ENCODE peak calls at places on chromosome 11, in seven cellular contexts. V is kidney epithelial cell, L is psoas muscle, N is left ventricle myocardium inferior, B is AG04450, H is stomach, Q is keratinocyte. A is an unnamed sample.

GRCh38 chr11:95924414-95924760 is 480 bp upstream of the MTMR2 start:
- DNase-seq in N (no peak), H (no peak), V (no peak), L (no peak), Q (no peak), B (no peak), A (no peak)

GRCh38 chr11:59429924-59430516 is 3.8 kb upstream of the OR5A2 start:
- DNase-seq in B (peak), L (no peak), H (no peak), V (peak), N (no peak), Q (peak), A (no peak)

GRCh38 chr11:75966546-75967287 is 151.7 kb downstream of the UVRAG start:
- DNase-seq in H (no peak), V (no peak), B (peak), N (no peak), L (no peak), Q (peak), A (no peak)

GRCh38 chr11:130400793-130401483 is 27.5 kb downstream of the ADAMTS8 start:
- DNase-seq in N (no peak), Q (no peak), L (no peak), V (no peak), B (peak), H (no peak), A (no peak)

GRCh38 chr11:128757235-128757711 is 63.4 kb downstream of the FLI1 start:
- DNase-seq in B (no peak), V (no peak), L (no peak), N (no peak), Q (no peak), H (no peak), A (no peak)

GRCh38 chr11:64056213-64056785 is 20.6 kb downstream of the FLRT1 start:
- DNase-seq in N (no peak), H (no peak), Q (no peak), L (no peak), V (no peak), B (no peak), A (no peak)

GRCh38 chr11:20873054-20873453 is 203.7 kb downstream of the NELL1 start:
- DNase-seq in N (no peak), V (no peak), Q (no peak), H (no peak), L (no peak), B (no peak), A (no peak)

GRCh38 chr11:33701831-33702230 is 1.2 kb upstream of the C11orf91 start:
- DNase-seq in N (no peak), L (no peak), B (no peak), Q (no peak), H (peak), V (no peak), A (peak)

GRCh38 chr11:111976614-111977140 is 39.5 kb downstream of the DIXDC1 start:
- DNase-seq in N (no peak), Q (peak), B (no peak), L (no peak), H (no peak), V (no peak), A (no peak)

GRCh38 chr11:67632175-67632981 is 2.6 kb upstream of the NUDT8 start:
- DNase-seq in Q (no peak), N (peak), B (no peak), L (no peak), V (no peak), H (peak), A (no peak)

GRCh38 chr11:32426192-32426591 is 9.1 kb downstream of the WT1 start:
- DNase-seq in H (no peak), V (no peak), N (no peak), L (no peak), B (no peak), Q (no peak), A (no peak)

GRCh38 chr11:132365650-132366049 is 995.2 kb downstream of the NTM start:
- DNase-seq in L (no peak), Q (no peak), N (no peak), H (no peak), V (no peak), B (no peak), A (no peak)

GRCh38 chr11:27183672-27184457 is 143.2 kb downstream of the BBOX1 start:
- DNase-seq in V (no peak), Q (no peak), L (no peak), N (no peak), B (peak), H (peak), A (no peak)

GRCh38 chr11:130706572-130706971 is 209.7 kb downstream of the SNX19 start:
- DNase-seq in V (no peak), B (no peak), N (no peak), Q (no peak), L (no peak), H (no peak), A (no peak)

GRCh38 chr11:79047356-79047755 is 393.5 kb downstream of the TENM4 start:
- DNase-seq in V (no peak), N (no peak), H (no peak), Q (no peak), B (no peak), L (no peak), A (no peak)

GRCh38 chr11:832529-833113 is at the start of gene CD151:
- DNase-seq in Q (no peak), H (peak), L (peak), V (no peak), N (peak), B (no peak), A (no peak)
- TF ChIP-seq CTCF in Q (no peak), H (no peak), L (peak), V (no peak), N (no peak), B (no peak), A (no peak)

GRCh38 chr11:35711173-35711910 is 48.8 kb downstream of the TRIM44 start:
- DNase-seq in Q (no peak), N (no peak), H (no peak), V (no peak), L (no peak), B (no peak), A (no peak)
- TF ChIP-seq CTCF in Q (no peak), N (peak), H (no peak), V (no peak), L (no peak), B (peak), A (peak)

GRCh38 chr11:70700453-70700852 is 302.1 kb downstream of the CTTN start:
- DNase-seq in L (no peak), V (no peak), B (no peak), H (no peak), Q (no peak), N (no peak), A (no peak)
- TF ChIP-seq CTCF in L (no peak), V (no peak), B (no peak), H (no peak), Q (no peak), N (no peak), A (no peak)

DNA sequence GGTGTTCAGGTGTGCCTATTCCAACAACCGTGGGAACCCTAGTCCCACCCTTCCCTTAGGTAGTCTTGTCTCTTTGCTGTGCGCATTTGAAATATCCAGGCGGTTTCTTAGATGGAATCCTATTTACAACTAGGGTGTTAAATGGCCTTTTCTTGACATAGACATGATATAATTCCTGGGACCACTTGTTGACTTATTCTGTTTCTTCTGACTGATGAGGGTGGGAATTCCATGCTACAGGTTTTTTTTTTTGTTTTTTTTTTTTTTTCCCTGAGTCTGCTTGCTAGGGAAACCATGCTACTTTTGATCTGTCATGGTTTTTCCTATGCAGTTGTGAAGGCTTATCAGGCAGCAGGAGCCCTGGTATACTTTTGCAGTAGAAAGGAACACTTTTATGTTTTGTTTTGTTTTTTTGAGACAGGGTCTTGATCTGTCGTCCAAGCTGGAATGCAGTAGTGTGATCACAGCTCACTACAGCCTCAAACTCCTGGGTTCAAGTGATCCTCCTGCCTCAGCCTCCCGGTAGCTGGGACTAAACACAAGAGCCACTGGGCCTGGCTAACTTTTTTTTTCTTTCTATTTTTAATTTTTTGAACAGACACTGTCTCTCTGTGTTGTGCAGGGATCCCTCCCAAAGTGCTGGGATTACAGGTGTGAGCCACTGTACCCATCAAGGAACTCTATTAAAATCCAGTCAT is 1.5 kb downstream of the STIM1 start:
- DNase-seq in L (no peak), Q (no peak), V (no peak), B (no peak), N (no peak), H (no peak), A (no peak)
- TF ChIP-seq CTCF in L (no peak), Q (no peak), V (no peak), B (no peak), N (no peak), H (no peak), A (no peak)

GRCh38 chr11:43984519-43985385 is 42.3 kb downstream of the C11orf96 start:
- DNase-seq in B (no peak), L (no peak), V (peak), Q (no peak), H (peak), N (no peak), A (no peak)
- TF ChIP-seq CTCF in B (no peak), L (no peak), V (no peak), Q (no peak), H (no peak), N (no peak), A (no peak)

GRCh38 chr11:8765294-8765693 is 82.7 kb downstream of the RPL27A start:
- DNase-seq in Q (no peak), H (no peak), B (peak), V (no peak), N (no peak), L (no peak), A (no peak)

GRCh38 chr11:8766993-8767374 is 84.4 kb downstream of the RPL27A start:
- DNase-seq in H (no peak), N (no peak), V (no peak), L (no peak), B (no peak), Q (no peak), A (no peak)

GRCh38 chr11:8767466-8768142 is 85.0 kb downstream of the RPL27A start:
- DNase-seq in V (no peak), N (no peak), B (no peak), L (no peak), Q (no peak), H (peak), A (no peak)

GRCh38 chr11:8768625-8769333 is 86.2 kb downstream of the RPL27A start:
- DNase-seq in H (peak), V (no peak), B (no peak), Q (no peak), N (peak), L (no peak), A (peak)

DNA sequence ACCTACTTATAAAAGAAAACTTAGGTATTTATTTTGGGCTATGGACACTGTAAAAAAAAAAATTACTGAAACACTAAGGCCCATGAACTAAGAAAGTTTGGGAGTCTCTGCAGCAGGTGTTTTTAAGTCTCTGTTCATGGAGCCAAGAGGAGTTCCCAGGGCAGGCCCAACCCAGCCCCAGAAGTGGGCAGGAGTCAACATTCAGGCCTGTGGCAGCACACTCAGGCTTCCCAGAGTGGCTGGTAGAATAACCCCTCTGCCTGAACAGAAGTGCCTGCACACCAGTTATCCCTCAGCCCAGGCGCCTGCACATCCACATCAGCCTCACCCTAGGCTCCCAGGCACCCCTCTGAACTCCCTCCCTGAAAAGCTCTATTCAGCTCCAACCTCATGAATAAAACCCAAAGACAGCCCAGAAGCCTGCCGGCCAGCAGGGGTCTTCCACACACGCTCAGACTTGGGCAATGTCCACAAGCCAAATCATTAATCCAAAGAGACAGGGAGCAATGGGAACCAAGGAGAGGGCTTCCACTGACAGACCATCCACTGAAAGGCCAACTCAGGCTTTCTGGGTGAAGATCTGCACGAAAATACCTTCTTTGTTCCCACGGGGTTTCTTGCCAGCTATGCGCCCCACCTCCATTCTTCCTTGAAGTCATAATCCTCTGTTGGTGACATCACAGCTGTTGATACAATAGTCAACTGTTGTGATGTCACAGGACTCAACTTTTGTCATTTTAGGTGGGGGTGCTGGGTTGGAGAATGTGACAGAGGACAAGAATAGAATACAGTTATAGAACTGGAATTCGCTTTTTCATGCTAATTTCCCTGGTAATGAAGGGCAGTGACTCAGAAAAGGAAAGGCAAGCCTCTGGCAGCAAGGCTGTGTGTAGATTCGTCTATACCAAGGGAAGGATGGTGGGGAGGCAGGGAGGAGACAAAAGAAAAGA is 83.7 kb downstream of the RPL27A start:
- DNase-seq in H (peak), L (no peak), V (no peak), N (no peak), Q (no peak), B (no peak), A (no peak)
- TF ChIP-seq CTCF in H (no peak), L (no peak), V (no peak), N (no peak), Q (no peak), B (no peak), A (peak)

GRCh38 chr11:119041821-119042514 is 11.3 kb upstream of the SLC37A4 start:
- DNase-seq in B (no peak), Q (no peak), V (no peak), N (no peak), H (no peak), L (no peak), A (no peak)

GRCh38 chr11:119047205-119047604 is 9.8 kb downstream of the HYOU1 start:
- DNase-seq in L (no peak), Q (no peak), V (no peak), N (no peak), H (no peak), B (no peak), A (no peak)

GRCh38 chr11:119048644-119049043 is 8.4 kb downstream of the HYOU1 start:
- DNase-seq in H (no peak), N (no peak), B (no peak), Q (no peak), L (no peak), V (no peak), A (no peak)

GRCh38 chr11:119046489-119046888 is 10.5 kb downstream of the HYOU1 start:
- DNase-seq in Q (no peak), L (no peak), N (no peak), B (no peak), V (no peak), H (no peak), A (no peak)

GRCh38 chr11:119044708-119045107 is 12.3 kb downstream of the HYOU1 start:
- DNase-seq in Q (no peak), H (no peak), B (no peak), V (no peak), N (no peak), L (no peak), A (no peak)
- TF ChIP-seq CTCF in Q (peak), H (no peak), B (peak), V (peak), N (no peak), L (no peak), A (peak)

GRCh38 chr11:30041171-30041570 is 24.3 kb upstream of the KCNA4 start:
- DNase-seq in Q (no peak), H (no peak), B (no peak), N (no peak), V (no peak), L (no peak), A (no peak)

GRCh38 chr11:30049214-30049613 is 32.4 kb upstream of the KCNA4 start:
- DNase-seq in L (no peak), B (no peak), N (no peak), Q (no peak), V (no peak), H (no peak), A (no peak)

GRCh38 chr11:30045144-30045543 is 28.3 kb upstream of the KCNA4 start:
- DNase-seq in H (no peak), N (no peak), Q (no peak), B (no peak), L (no peak), V (no peak), A (no peak)

DNA sequence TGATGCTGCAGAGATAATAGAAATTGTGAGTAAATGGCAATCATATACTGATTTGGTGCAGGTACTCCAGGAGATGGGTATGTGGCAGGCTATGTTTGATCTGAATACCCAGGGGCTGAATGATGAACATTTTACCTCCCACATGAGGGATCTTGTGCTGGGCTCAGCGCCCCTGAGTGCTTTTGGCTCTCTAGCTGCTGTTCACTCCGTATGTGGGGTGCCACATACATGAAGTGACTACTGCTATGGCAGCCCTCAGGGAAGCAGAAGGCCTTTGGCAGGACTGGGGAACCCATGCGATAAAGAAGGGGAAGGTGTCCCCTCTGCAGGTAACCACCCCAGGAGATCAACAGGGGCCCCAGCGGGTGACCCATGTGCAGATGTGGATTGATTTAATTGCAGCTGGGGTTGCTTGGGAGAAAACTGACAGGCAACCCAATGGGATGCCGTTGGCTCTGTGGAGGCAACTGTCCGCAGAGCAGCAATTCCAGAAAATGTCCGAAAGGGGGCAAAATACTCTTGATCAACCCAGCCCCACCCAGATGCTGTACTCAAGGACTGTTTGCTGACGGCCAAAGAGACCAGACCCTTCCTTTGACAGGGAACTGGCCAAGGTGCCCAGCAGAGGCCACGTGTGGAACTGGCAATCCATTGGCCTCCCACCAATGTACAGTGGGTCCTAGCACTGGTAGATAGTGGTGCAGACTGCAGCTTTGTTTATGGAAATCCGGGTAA is 29.5 kb upstream of the KCNA4 start:
- DNase-seq in L (no peak), Q (no peak), B (no peak), H (no peak), N (no peak), V (no peak), A (no peak)
- TF ChIP-seq CTCF in L (no peak), Q (no peak), B (no peak), H (no peak), N (no peak), V (no peak), A (no peak)

GRCh38 chr11:72012897-72013721 is 14.4 kb downstream of the IL18BP start:
- DNase-seq in Q (peak), N (peak), L (peak), H (peak), B (no peak), V (no peak), A (no peak)

GRCh38 chr11:72014761-72015320 is 16.1 kb downstream of the IL18BP start:
- DNase-seq in Q (no peak), N (no peak), V (no peak), B (no peak), L (no peak), H (no peak), A (no peak)

GRCh38 chr11:72013765-72014711 is 15.3 kb downstream of the IL18BP start:
- DNase-seq in N (no peak), Q (no peak), V (no peak), H (no peak), L (no peak), B (no peak), A (no peak)

GRCh38 chr11:72012091-72012630 is 13.5 kb downstream of the IL18BP start:
- DNase-seq in Q (no peak), L (no peak), N (no peak), V (no peak), B (no peak), H (no peak), A (no peak)

DNA sequence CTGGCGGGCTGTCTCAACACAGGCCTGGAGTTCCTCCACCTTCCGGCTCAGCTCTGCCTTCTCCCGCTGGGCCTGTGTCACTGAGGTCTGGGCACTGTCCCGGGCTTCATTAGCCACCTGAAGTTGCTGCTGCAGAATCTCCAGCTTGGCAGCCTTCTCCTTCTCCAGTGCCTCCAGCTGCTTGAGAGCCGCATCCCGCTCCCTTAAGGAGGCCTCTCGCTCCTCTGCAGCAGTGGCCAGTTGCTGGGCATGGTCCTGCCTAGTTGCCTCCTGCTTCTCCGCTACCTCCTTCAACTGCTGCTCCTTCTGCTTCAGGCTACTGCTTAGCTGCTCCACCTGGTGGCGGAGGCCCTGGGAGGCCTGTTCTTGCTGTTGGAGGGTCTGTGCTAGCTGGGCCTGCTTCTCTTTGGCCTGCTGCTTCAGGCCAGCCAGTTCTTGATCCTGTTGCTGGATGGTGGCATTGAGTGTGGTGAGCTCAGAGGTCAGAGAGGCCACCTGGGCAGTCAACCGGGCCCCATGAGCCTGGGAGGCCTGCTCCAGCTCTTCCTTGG is 16.9 kb downstream of the IL18BP start:
- DNase-seq in L (no peak), V (no peak), Q (no peak), B (no peak), H (no peak), N (no peak), A (no peak)
- TF ChIP-seq CTCF in L (peak), V (peak), Q (peak), B (peak), H (no peak), N (peak), A (peak)